ENCODE peak calls at places on chromosomes 1 and 21, in eight cellular contexts. L, C, O, V, S, E, M and G are unnamed samples.

GRCh38 chr1:198258491-198258890 is 101.7 kb downstream of the NEK7 start:
- DNase-seq in C (no peak), V (peak), E (no peak), S (peak), O (no peak), M (no peak), L (peak), G (peak)

GRCh38 chr1:229130028-229130668 is 140.8 kb upstream of the RAB4A start:
- DNase-seq in O (peak), L (no peak), S (no peak), C (no peak), M (no peak), E (no peak), V (no peak), G (no peak)

GRCh38 chr1:10900691-10901090 is 104.2 kb upstream of the CASZ1 start:
- DNase-seq in O (peak), E (peak), V (peak), M (no peak), S (no peak), L (peak), C (peak), G (no peak)

GRCh38 chr1:109213345-109213823 is 334 bp upstream of the SARS1 start:
- DNase-seq in L (no peak), C (no peak), V (no peak), E (no peak), S (no peak), M (no peak), O (no peak), G (no peak)

GRCh38 chr1:66271904-66272254 is 262.1 kb upstream of the SGIP1 start:
- DNase-seq in S (no peak), M (no peak), O (no peak), C (peak), L (peak), V (peak), E (no peak), G (no peak)

GRCh38 chr1:202192770-202193613 is 607 bp upstream of the LGR6 start:
- DNase-seq in L (peak), V (peak), S (no peak), E (peak), C (peak), M (no peak), O (peak), G (no peak)

GRCh38 chr1:116064616-116065015 is 46.6 kb upstream of the MAB21L3 start:
- DNase-seq in V (peak), O (no peak), C (no peak), M (no peak), L (peak), E (no peak), S (no peak), G (no peak)

GRCh38 chr1:1402081-1402900 is 3.2 kb upstream of the CCNL2 start:
- DNase-seq in V (peak), O (peak), S (no peak), L (peak), E (peak), C (no peak), M (peak), G (no peak)

GRCh38 chr1:247228133-247228532 is 27.7 kb upstream of the VN1R5 start:
- DNase-seq in O (no peak), V (peak), S (no peak), M (no peak), E (peak), L (peak), C (no peak), G (no peak)

GRCh38 chr1:32828341-32828740 is 10.9 kb downstream of the S100PBP start:
- DNase-seq in S (no peak), E (peak), M (no peak), C (no peak), V (no peak), O (peak), L (peak), G (no peak)

GRCh38 chr1:65177457-65177856 is 29.5 kb downstream of the AK4 start:
- DNase-seq in V (peak), S (no peak), L (peak), C (no peak), O (no peak), M (no peak), E (no peak), G (no peak)

DNA sequence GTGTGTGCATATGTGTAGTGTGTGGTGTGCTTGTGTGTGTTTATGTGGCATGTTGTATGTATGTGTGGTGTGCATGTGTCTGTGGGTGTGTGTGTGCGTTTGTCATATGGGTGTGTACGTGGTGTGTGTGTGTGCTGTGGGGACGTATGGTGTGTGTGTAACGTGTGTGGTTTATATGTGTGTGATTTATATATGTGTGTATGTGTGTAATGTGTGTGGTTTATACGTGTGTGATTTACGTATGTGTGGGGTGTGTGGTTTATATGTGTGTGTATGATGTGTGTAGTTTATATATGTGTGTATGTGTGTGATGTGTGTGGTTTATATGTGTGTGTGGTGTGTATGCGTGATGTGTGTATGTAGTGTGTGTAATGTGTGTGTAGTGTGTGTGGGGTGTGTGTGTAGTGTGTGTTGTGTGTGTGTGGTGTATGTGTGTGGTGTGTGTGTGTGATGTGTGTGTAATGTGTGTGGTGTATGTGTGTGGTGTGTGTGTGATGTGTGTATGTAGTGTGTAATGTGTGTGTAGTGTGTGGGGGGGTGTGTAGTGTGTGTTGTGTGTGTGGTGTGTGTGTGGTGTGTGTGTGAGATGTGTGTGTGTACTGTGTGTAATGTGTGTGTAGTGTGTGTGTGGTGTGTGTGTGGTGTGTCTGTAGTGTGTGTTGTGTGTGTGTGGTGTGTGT is 32.3 kb upstream of the ADARB1 start:
- DNase-seq in M (no peak), E (no peak), V (no peak), S (no peak), O (no peak), C (no peak), L (no peak), G (no peak)
- H3K4me3 ChIP-seq in M (no peak), E (no peak), V (no peak), S (no peak), O (no peak), C (no peak), L (no peak), G (no peak)

GRCh38 chr1:195849180-195849579 is 759.1 kb downstream of the KCNT2 start:
- DNase-seq in O (no peak), E (no peak), C (no peak), L (no peak), M (no peak), V (no peak), S (no peak), G (no peak)
- H3K4me3 ChIP-seq in O (no peak), E (no peak), C (no peak), L (no peak), M (no peak), V (no peak), S (no peak), G (no peak)

GRCh38 chr1:58586296-58586695 is 9.2 kb upstream of the TACSTD2 start:
- DNase-seq in L (peak), E (no peak), O (no peak), C (no peak), M (no peak), V (peak), S (no peak), G (no peak)

GRCh38 chr1:58592521-58593134 is 15.6 kb upstream of the TACSTD2 start:
- DNase-seq in L (peak), M (peak), E (no peak), S (no peak), C (peak), O (peak), V (peak), G (peak)

GRCh38 chr1:58587667-58588066 is 10.6 kb upstream of the TACSTD2 start:
- DNase-seq in M (no peak), O (no peak), V (no peak), E (no peak), C (no peak), L (no peak), S (no peak), G (no peak)

GRCh38 chr1:58585591-58586151 is 8.6 kb upstream of the TACSTD2 start:
- DNase-seq in E (no peak), C (no peak), S (no peak), L (peak), O (no peak), V (peak), M (no peak), G (no peak)

GRCh38 chr1:58590019-58590418 is 13.0 kb upstream of the TACSTD2 start:
- DNase-seq in M (no peak), E (no peak), C (no peak), L (no peak), S (no peak), V (no peak), O (no peak), G (no peak)
- H3K4me3 ChIP-seq in M (no peak), E (no peak), C (no peak), L (no peak), S (no peak), V (no peak), O (no peak), G (no peak)

DNA sequence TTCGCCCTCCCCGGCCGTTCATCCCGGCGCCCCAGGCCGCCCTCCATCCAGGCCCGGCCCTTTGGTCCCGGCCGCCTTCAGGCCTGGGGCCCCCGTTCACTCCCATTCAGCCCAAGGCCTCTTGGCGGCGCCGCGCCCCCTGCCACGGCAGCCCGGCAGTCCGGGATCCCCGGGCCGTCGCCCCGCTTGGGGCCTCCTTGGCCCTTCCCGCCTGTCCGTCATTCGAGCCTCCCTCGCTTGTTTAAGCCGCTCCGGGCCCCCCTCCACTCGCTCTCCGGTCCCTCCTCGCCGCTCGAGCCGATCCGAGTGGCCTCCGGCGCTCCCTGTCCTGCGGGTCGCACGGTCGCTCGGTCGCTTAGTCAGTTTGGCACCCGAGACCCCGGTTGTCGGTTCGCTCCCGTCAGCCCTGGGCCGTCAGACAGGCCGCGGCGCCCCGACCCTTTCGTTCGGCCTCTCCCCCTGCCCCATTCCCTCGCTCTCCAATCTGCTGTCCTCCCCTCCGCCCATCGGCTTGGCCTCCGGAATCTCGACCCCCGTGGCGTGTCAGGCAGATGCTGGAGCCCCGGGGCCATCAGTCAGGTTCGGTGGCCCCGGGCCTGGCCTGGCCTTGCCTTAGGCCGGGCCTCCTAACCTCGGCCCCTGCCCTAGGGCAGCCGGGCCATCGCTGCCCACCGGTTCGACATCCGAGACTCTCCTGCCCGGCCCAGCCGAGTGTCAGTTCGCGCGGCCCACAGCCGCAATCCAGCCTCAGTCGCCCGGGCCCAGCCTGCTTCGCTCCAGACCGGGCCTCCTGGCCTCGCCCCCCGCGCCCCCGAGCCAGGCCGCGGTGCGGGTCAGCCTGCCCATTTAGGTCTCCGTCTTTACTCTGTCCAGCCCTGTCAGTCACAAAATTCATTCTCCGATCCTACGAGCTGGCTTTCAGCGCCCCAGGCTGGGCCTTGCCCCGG is 1.1 kb downstream of the LRRC41 start:
- DNase-seq in C (peak), M (no peak), S (no peak), L (peak), O (peak), V (no peak), E (peak), G (no peak)
- H3K4me3 ChIP-seq in C (peak), M (peak), S (peak), L (peak), O (peak), V (peak), E (peak), G (peak)

DNA sequence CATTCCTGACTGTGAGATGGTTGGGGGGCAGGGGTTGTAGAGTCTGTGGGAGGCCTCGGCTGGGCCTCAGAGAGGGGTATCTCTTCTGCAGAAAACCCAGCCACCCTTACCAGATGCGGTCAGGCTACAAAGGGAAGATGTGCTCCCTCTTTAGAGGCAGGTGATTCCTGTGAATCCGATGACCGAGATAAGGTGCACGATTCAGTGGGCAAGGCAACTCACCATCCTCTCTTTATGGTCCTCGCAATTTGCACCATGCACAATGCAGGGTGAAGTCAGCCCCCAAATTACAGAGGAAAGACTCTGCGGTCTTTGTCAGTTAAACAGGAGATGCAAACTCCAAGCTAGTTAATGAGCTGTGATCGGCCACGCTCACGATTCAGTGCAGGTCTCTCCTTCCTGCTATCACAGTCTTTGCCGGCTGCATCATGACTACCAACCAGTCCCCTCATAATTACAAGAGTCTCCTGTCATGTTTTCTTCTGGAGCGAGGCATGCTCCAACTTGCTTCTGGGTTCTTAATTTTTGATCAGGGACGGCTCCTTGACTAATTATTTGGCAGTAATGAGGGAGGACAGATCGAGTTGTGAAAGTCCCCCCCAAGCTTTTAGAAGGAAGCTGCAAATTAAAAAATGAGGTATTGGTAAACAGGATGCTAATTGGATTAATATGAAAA is 12.5 kb downstream of the TP73 start:
- DNase-seq in M (no peak), E (no peak), C (peak), L (no peak), V (no peak), O (no peak), S (no peak), G (no peak)
- H3K4me3 ChIP-seq in M (no peak), E (no peak), C (no peak), L (no peak), V (no peak), O (no peak), S (peak), G (no peak)